ENCODE peak calls at places on chromosomes 7 and 10, in five cellular contexts. A is stimulated activated CD8-positive, alpha-beta memory T cell treated with anti-CD3 and anti-CD28 coated beads, Interleukin-15, amount 100 ng/mL, for 24 hours; B is neural progenitor cell; E is left kidney; H is stimulated activated CD4-positive, alpha-beta T cell treated with anti-CD3 and anti-CD28 coated beads, Interleukin-1b, Interleukin-23, amount 100 ng/mL, for 24 hours. Q is an unnamed sample.

GRCh38 chr10:77974396-77975074 is 48.0 kb upstream of the DLG5 start:
- DNase-seq in E (peak), H (no peak), A (no peak), B (peak), Q (no peak)

GRCh38 chr10:49837096-49837495 is 75.0 kb upstream of the OGDHL start:
- DNase-seq in E (peak), H (no peak), B (no peak), A (no peak), Q (no peak)

GRCh38 chr10:46236941-46237681 is 49.7 kb upstream of the ANTXRL start:
- DNase-seq in E (no peak), A (no peak), B (no peak), H (no peak), Q (no peak)

GRCh38 chr10:8049151-8049873 is 5.2 kb upstream of the GATA3 start:
- DNase-seq in B (peak), A (no peak), E (peak), H (no peak), Q (no peak)

GRCh38 chr7:21828846-21829245 is 116.9 kb downstream of the CDCA7L start:
- DNase-seq in E (peak), H (no peak), A (no peak), B (peak), Q (no peak)

GRCh38 chr10:69375307-69376151 is 41.2 kb downstream of the TACR2 start:
- DNase-seq in E (peak), B (peak), A (no peak), H (no peak), Q (no peak)

GRCh38 chr10:77392851-77393250 is 244.8 kb downstream of the KCNMA1 start:
- DNase-seq in H (no peak), E (no peak), A (no peak), B (no peak), Q (no peak)

GRCh38 chr7:120054376-120055100 is 218.4 kb upstream of the KCND2 start:
- DNase-seq in B (no peak), E (no peak), A (no peak), H (no peak), Q (no peak)

GRCh38 chr7:12629816-12630614 is 57.4 kb upstream of the ARL4A start:
- DNase-seq in B (no peak), E (no peak), A (no peak), H (no peak), Q (no peak)

Q was measured in stimulated activated effector memory CD8-positive, alpha-beta T cell treated with anti-CD3 and anti-CD28 coated beads, Interleukin-12 subunit alpha, Interleukin-12 subunit beta, amount 100 ng/mL, for 72 hours.